ENCODE peak calls at places on chromosomes 7 and 10, in eight cellular contexts. G is HepG2, X is A549, Z is endothelial cell of umbilical vein, N is GM12878, W is K562, K is HCT116, D is H1. P is an unnamed sample.

GRCh38 chr7:146655928-146656797 is 539.6 kb downstream of the CNTNAP2 start:
- DNase-seq in G (no peak), X (no peak), Z (no peak), N (no peak), W (no peak), K (no peak), D (no peak), P (peak)

GRCh38 chr7:140478361-140479061 is 794 bp downstream of the MKRN1 start:
- DNase-seq in G (no peak), X (peak), Z (peak), N (no peak), W (no peak), K (no peak), D (peak), P (peak)

GRCh38 chr10:80684217-80684616 is 146.5 kb downstream of the SH2D4B start:
- DNase-seq in G (no peak), X (peak), Z (peak), N (no peak), W (peak), K (peak), D (no peak), P (peak)

GRCh38 chr10:128526793-128527375 is 400.7 kb upstream of the MKI67 start:
- DNase-seq in G (no peak), X (no peak), Z (no peak), N (no peak), W (no peak), K (no peak), D (no peak), P (no peak)

GRCh38 chr10:70784476-70784875 is 701 bp downstream of the TBATA start:
- DNase-seq in G (no peak), X (no peak), Z (no peak), N (no peak), W (no peak), K (no peak), D (no peak), P (no peak)

GRCh38 chr10:63115732-63116383 is 17.3 kb upstream of the NRBF2 start:
- DNase-seq in G (peak), X (no peak), Z (peak), N (no peak), W (peak), K (no peak), D (no peak), P (no peak)

GRCh38 chr10:132058111-132058745 is 7.5 kb upstream of the JAKMIP3 start:
- DNase-seq in G (no peak), X (no peak), Z (no peak), N (no peak), W (no peak), K (no peak), D (no peak), P (no peak)

GRCh38 chr7:159271795-159272194 is 127.1 kb upstream of the VIPR2 start:
- DNase-seq in G (no peak), X (no peak), Z (no peak), N (no peak), W (no peak), K (no peak), D (no peak), P (no peak)

GRCh38 chr10:42783181-42783549 is 570 bp downstream of the BMS1 start:
- DNase-seq in G (peak), X (peak), Z (peak), N (no peak), W (no peak), K (no peak), D (no peak), P (peak)

GRCh38 chr7:56447864-56448693 is 331.9 kb upstream of the NUPR2 start:
- DNase-seq in G (no peak), X (no peak), Z (no peak), N (no peak), W (peak), K (no peak), D (no peak), P (peak)

GRCh38 chr10:33196377-33196706 is 138.1 kb downstream of the NRP1 start:
- DNase-seq in G (no peak), X (no peak), Z (no peak), N (no peak), W (no peak), K (no peak), D (no peak), P (no peak)

GRCh38 chr10:102646610-102647432 is 2.5 kb downstream of the TRIM8 start:
- DNase-seq in G (no peak), X (peak), Z (no peak), N (no peak), W (no peak), K (peak), D (no peak), P (peak)

GRCh38 chr10:70849582-70850016 is 33.9 kb downstream of the SGPL1 start:
- DNase-seq in G (peak), X (no peak), Z (peak), N (no peak), W (no peak), K (no peak), D (no peak), P (no peak)

GRCh38 chr7:149027055-149027454 is 1.2 kb downstream of the PDIA4 start:
- DNase-seq in G (no peak), X (no peak), Z (no peak), N (no peak), W (no peak), K (no peak), D (no peak), P (no peak)

GRCh38 chr10:51706225-51706624 is 6.8 kb upstream of the CSTF2T start:
- DNase-seq in G (no peak), X (no peak), Z (no peak), N (no peak), W (no peak), K (no peak), D (no peak), P (no peak)

GRCh38 chr10:89426230-89426868 is 12.0 kb downstream of the IFIT5 start:
- DNase-seq in G (peak), X (peak), Z (peak), N (no peak), W (no peak), K (no peak), D (no peak), P (peak)

GRCh38 chr7:93828260-93828659 is 62.3 kb downstream of the TFPI2 start:
- DNase-seq in G (no peak), X (no peak), Z (no peak), N (no peak), W (no peak), K (no peak), D (no peak), P (no peak)

GRCh38 chr10:51377070-51377931 is 303.0 kb downstream of the PRKG1 start:
- DNase-seq in G (no peak), X (no peak), Z (no peak), N (no peak), W (no peak), K (no peak), D (no peak), P (no peak)

GRCh38 chr10:116974442-116975005 is 30.5 kb downstream of the SHTN1 start:
- DNase-seq in G (no peak), X (peak), Z (peak), N (no peak), W (no peak), K (peak), D (no peak), P (peak)

GRCh38 chr10:13890617-13891541 is 304.1 kb downstream of the PRPF18 start:
- DNase-seq in G (no peak), X (no peak), Z (peak), N (no peak), W (no peak), K (no peak), D (no peak), P (no peak)

GRCh38 chr7:140062118-140062527 is 628 bp downstream of the PARP12 start:
- DNase-seq in G (no peak), X (no peak), Z (peak), N (no peak), W (peak), K (no peak), D (peak), P (peak)

GRCh38 chr10:78931333-78932083 is 137.3 kb upstream of the ZMIZ1 start:
- DNase-seq in G (no peak), X (no peak), Z (peak), N (no peak), W (no peak), K (no peak), D (no peak), P (no peak)

GRCh38 chr7:55071411-55072188 is 52.8 kb downstream of the EGFR start:
- DNase-seq in G (no peak), X (no peak), Z (no peak), N (no peak), W (no peak), K (no peak), D (no peak), P (no peak)

GRCh38 chr7:19772858-19773337 is 519 bp downstream of the TMEM196 start:
- DNase-seq in G (no peak), X (peak), Z (peak), N (no peak), W (no peak), K (no peak), D (peak), P (no peak)

DNA sequence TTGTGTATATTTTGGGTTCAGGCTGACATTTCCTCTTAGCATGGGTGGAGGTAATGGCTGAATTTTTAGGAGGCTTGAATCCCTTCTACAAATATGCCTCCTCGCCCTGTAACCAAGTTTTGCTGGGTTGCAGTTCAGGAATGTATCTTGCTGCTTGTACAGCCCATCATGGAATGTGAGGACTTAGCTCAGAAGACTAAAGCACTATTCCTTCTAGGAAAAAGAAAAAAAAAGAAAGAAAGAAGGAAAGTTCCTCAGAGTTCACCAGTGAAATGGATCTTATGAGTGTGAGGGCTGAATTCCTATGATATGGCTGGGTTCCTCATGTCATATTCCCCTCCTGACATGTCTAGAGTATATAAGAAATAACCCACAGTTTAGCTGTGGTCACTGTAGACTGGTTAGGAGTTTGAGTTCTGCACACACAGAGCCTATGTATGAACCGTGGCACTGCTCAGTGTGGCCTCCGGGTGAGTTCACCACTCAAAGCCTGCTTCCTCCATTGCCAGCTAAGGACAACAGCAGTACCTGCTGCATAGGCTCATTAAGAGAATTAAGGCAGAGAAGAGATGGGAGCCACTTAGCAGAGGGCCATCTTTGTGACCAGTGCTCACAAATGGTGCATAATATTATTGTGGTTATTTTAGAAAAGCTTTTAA is 114.0 kb downstream of the TACC2 start:
- DNase-seq in G (no peak), X (peak), Z (no peak), N (no peak), W (no peak), K (no peak), D (no peak), P (no peak)
- TF ChIP-seq MAX in G (no peak), X (no peak), Z (no peak), N (no peak), W (no peak), K (no peak), D (no peak), P (no peak)

GRCh38 chr7:151461096-151461941 is 21.4 kb upstream of the CRYGN start:
- DNase-seq in G (no peak), X (no peak), Z (no peak), N (no peak), W (no peak), K (no peak), D (no peak), P (no peak)

GRCh38 chr7:151460474-151460855 is 20.5 kb upstream of the CRYGN start:
- DNase-seq in G (no peak), X (no peak), Z (no peak), N (no peak), W (no peak), K (no peak), D (peak), P (no peak)

GRCh38 chr7:151457534-151457933 is 17.6 kb upstream of the CRYGN start:
- DNase-seq in G (no peak), X (no peak), Z (no peak), N (no peak), W (no peak), K (no peak), D (no peak), P (no peak)

GRCh38 chr7:151461942-151462230 is 21.9 kb upstream of the CRYGN start:
- DNase-seq in G (no peak), X (no peak), Z (no peak), N (no peak), W (no peak), K (no peak), D (no peak), P (no peak)

DNA sequence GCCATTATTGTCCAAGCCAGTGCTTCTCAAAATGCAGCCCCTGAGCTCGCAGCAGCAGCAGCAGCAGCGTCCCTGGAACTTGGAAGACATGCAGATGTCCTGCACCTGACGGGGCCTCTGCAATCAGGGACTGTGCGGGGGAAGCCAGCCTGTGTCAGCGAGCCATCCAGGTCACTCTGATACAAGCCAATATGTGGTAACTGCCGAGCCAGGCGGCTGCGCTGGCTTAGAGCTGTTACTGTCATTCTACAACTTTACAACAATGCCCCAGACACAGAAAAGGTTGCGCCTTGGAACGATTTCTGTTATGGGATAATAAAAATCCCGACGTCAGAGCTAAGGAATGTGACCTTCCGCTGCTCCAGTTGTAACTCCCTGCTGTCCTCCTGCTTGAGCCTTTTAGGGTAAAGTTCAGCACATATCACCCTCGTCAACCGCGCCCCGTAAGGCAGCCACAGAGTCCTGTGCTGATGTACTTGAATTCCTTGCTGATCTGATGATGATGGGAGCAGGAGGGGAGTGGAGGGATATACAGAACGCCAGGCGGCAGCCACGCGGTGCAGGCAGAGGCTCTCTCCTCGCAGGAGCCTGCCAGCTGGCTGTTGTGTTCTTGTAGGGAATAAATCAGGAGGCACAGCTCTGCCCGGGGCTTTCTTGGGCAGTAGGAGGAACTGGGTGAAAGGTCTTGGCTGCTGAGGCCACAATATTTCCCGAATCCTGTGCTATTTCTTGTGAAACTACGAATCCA is 20.0 kb upstream of the CRYGN start:
- DNase-seq in G (peak), X (peak), Z (peak), N (no peak), W (no peak), K (peak), D (peak), P (no peak)
- TF ChIP-seq POLR2A in G (no peak), X (no peak), Z (no peak), N (no peak), W (no peak), K (no peak), D (no peak), P (no peak)

DNA sequence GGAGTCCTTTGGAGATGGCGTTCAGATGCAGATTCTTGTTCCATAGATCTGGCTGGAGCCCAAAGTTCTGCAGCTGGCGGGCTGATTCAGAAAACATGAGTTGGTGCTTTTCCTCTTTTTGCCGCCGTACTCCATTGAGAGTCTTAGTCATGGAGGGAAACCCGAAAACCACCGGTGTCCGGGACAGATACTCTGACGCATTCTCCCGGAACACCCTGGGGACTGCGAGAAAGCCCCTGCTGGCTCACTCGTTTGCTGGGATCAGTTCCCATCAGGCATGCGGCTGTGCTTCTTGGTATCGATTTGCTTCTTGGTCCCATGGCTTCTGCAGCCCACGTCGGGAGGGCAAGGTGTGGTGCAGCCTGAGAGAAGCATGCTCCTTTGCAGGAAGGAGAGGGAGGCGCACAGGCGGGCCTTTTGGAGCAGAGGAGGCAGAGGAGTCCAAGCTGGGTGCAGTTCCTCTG is 30.8 kb upstream of the PFKFB3 start:
- DNase-seq in G (no peak), X (no peak), Z (peak), N (peak), W (no peak), K (no peak), D (no peak), P (peak)
- H3K4me3 ChIP-seq in G (no peak), X (no peak), Z (no peak), N (no peak), W (no peak), K (no peak), D (no peak), P (no peak)

GRCh38 chr7:95469850-95470249 is 15.9 kb upstream of the ASB4 start:
- DNase-seq in G (peak), X (no peak), Z (no peak), N (no peak), W (no peak), K (no peak), D (no peak), P (no peak)

GRCh38 chr7:95473276-95473985 is 12.3 kb upstream of the ASB4 start:
- DNase-seq in G (no peak), X (no peak), Z (no peak), N (no peak), W (no peak), K (no peak), D (no peak), P (no peak)

GRCh38 chr7:95471076-95471475 is 14.7 kb upstream of the ASB4 start:
- DNase-seq in G (no peak), X (no peak), Z (peak), N (no peak), W (no peak), K (no peak), D (no peak), P (peak)

GRCh38 chr7:95470452-95470851 is 15.3 kb upstream of the ASB4 start:
- DNase-seq in G (peak), X (peak), Z (peak), N (no peak), W (no peak), K (no peak), D (no peak), P (peak)

DNA sequence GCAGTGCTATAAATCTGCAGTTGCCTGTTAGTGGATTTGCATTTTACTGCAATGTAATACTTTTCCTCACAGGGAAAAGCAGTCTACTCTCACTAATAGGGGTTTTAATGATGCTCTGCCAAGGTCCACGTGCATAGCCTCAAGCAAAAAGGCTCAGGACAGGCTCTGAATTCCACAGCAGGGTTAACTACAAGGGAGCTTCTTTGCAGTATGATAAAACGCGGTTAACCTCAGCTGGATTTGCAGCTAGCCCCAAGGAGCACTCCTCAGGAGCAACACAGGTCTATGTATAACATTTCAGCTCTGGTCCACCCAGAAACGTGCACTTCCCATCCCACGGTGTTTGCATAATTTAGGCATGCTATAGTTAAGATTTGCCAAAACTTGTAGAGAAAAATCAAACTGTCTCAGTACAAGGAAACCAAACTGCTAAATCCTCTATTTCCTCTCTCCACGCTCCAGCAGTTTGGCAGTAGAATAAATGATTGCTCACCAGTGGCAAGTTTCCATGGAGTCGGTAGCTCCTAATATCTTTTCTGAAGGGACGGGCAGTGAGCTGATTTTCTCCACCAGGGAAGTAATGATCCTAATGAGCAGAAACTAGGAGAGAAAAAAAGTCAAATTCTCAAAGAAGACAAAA is 13.1 kb upstream of the ASB4 start:
- DNase-seq in G (no peak), X (no peak), Z (no peak), N (no peak), W (no peak), K (no peak), D (no peak), P (no peak)
- TF ChIP-seq MAX in G (no peak), X (no peak), Z (no peak), N (no peak), W (no peak), K (no peak), D (no peak), P (no peak)

GRCh38 chr7:121205777-121206176 is 123.0 kb upstream of the WNT16 start:
- DNase-seq in G (no peak), X (no peak), Z (no peak), N (no peak), W (no peak), K (no peak), D (no peak), P (no peak)

GRCh38 chr7:121214652-121215051 is 114.1 kb upstream of the WNT16 start:
- DNase-seq in G (no peak), X (no peak), Z (no peak), N (no peak), W (no peak), K (no peak), D (no peak), P (no peak)

GRCh38 chr7:121212031-121212430 is 116.8 kb upstream of the WNT16 start:
- DNase-seq in G (no peak), X (no peak), Z (no peak), N (no peak), W (no peak), K (no peak), D (no peak), P (no peak)

DNA sequence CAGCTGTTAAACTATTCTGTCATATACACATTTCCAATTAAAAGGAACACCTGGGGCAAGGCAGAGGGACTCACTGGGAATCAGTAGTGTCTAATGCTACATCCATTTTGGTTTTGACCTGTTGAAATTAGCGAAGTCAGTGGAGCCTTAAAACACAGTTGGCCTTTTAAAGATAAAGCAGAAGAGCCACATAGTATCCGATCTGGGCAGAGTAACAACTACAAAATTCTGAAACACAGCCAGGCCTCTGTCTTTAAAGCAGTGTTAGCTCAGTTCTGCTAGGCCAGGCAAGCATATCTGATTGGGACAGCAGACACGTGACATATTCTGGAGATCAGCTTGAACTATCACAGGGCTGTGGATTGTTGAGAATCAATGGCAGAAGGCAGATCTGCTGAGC is 117.5 kb upstream of the WNT16 start:
- DNase-seq in G (no peak), X (no peak), Z (no peak), N (no peak), W (no peak), K (no peak), D (no peak), P (no peak)
- TF ChIP-seq POLR2A in G (no peak), X (no peak), Z (no peak), N (no peak), W (no peak), K (no peak), D (no peak), P (no peak)

GRCh38 chr10:112526906-112527305 is 79.9 kb downstream of the VTI1A start:
- DNase-seq in G (no peak), X (no peak), Z (no peak), N (no peak), W (no peak), K (peak), D (no peak), P (no peak)
- H3K4me3 ChIP-seq in G (no peak), X (peak), Z (no peak), N (no peak), W (no peak), K (peak), D (no peak), P (no peak)